ENCODE peak calls at places on chromosomes 7 and 10, in eight cellular contexts. T, Q, P, Y, U, X, Z and S are unnamed samples.

GRCh38 chr7:46162582-46162981 is 241.5 kb upstream of the IGFBP3 start:
- DNase-seq in P (peak), T (no peak), U (no peak), X (no peak), Y (no peak), Q (no peak), Z (no peak), S (no peak)

GRCh38 chr10:70679498-70679897 is 7.2 kb downstream of the ADAMTS14 start:
- DNase-seq in X (no peak), T (peak), U (no peak), Q (no peak), Y (no peak), P (peak), Z (no peak), S (peak)

GRCh38 chr7:148906707-148907498 is 22.8 kb upstream of the EZH2 start:
- DNase-seq in Y (no peak), U (no peak), P (no peak), T (no peak), Q (no peak), X (no peak), Z (no peak), S (no peak)

GRCh38 chr10:133097961-133098360 is 10.2 kb downstream of the ADGRA1 start:
- DNase-seq in X (no peak), P (no peak), U (no peak), Y (no peak), T (no peak), Z (no peak), Q (no peak), S (no peak)

GRCh38 chr7:135160098-135160857 is 10.2 kb downstream of the CYREN start:
- DNase-seq in P (peak), T (peak), Y (no peak), Z (no peak), U (no peak), Q (no peak), X (no peak), S (peak)

GRCh38 chr7:47757946-47758371 is 176.0 kb upstream of the TNS3 start:
- DNase-seq in Q (no peak), T (peak), U (no peak), Z (peak), P (peak), X (no peak), Y (peak), S (peak)

GRCh38 chr10:31315453-31315852 is 3.6 kb upstream of the ZEB1 start:
- DNase-seq in Q (no peak), U (no peak), Z (no peak), P (peak), T (peak), X (no peak), Y (no peak), S (peak)

GRCh38 chr7:8436965-8437364 is 3.6 kb downstream of the NXPH1 start:
- DNase-seq in Y (no peak), U (peak), X (peak), Z (no peak), P (no peak), Q (peak), T (no peak), S (no peak)

GRCh38 chr10:69908071-69908470 is 106.4 kb downstream of the COL13A1 start:
- DNase-seq in Z (no peak), X (no peak), T (no peak), Q (no peak), Y (no peak), P (no peak), U (no peak), S (no peak)

GRCh38 chr7:41592226-41592625 is 110.7 kb downstream of the INHBA start:
- DNase-seq in U (no peak), T (no peak), Y (no peak), Z (no peak), X (no peak), P (no peak), Q (no peak), S (no peak)

GRCh38 chr7:41592794-41593193 is 110.1 kb downstream of the INHBA start:
- DNase-seq in Z (no peak), Q (no peak), P (no peak), T (no peak), Y (no peak), X (no peak), U (no peak), S (no peak)

GRCh38 chr7:41590951-41591350 is 111.9 kb downstream of the INHBA start:
- DNase-seq in T (no peak), Q (no peak), Z (no peak), U (no peak), Y (no peak), P (no peak), X (no peak), S (no peak)
- TF ChIP-seq CTCF in T (no peak), Q (no peak), Z (no peak), U (no peak), Y (no peak), P (no peak), X (no peak), S (no peak)

GRCh38 chr10:96334888-96335526 is 23.8 kb downstream of the OPALIN start:
- DNase-seq in X (no peak), P (peak), T (peak), Q (no peak), U (no peak), Y (no peak), Z (peak), S (peak)
- TF ChIP-seq CTCF in X (peak), P (peak), T (peak), Q (peak), U (peak), Y (peak), Z (peak), S (peak)

DNA sequence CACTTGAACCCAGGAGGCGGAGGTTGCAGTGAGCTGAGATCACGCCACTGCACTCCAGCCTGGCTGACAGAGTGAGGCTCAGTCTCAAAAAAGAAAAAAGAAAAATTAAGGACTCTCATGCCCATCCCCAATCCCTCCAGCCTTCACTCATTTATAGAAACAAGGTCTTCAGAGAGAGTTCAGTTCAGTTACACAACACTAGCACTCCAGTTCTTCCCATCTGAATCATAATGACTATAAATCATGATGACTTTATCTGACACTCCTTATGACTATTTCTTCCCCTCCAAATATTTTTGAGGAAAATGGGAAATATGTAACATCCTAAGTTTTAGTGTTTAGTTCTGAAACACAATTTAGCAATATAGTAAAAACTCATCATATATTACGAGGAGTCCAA is 107.4 kb upstream of the LSM8 start:
- DNase-seq in U (no peak), T (no peak), Z (no peak), P (no peak), Y (no peak), Q (no peak), X (no peak), S (no peak)
- TF ChIP-seq CTCF in U (no peak), T (no peak), Z (no peak), P (no peak), Y (no peak), Q (no peak), X (no peak), S (no peak)

DNA sequence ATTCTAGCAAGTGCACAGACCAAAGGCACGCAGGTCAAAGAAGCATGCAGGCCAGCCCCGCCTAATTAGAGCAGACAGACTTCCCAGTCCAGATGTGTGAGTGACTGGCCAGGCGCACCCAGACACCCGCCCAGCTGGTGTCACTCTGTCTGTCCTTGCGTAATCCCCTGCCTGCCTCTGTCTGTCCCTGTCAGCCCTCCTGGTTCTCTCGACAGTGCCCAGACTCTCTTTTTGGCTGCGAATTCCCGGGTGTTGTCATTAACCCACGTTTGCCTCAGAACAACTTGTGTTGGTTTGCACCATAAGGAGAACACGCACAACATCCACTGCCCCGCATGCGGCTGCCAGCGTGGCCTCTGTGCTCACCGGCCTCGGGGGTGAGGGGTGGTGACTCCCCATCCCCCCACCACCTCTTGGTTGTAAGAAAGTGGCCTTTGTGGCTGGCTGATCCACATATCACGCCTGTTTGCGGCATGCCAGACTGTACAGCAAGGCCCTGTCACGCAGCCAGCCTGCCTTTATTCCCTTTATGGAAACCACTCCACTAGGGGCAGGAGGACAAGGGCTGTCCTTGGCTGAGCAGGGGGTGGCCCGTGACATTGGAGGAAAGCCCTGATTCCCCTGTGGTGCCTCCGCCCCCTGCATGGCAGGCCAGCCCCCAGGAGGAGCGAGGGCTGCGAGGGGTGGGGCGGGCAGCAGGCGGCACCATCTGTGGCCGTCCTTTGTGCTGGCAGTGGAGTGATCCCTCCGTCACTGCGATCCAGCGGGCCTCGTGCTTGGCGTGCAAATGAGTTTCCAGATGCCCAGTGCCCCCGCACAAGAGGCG is 72.8 kb upstream of the PPIF start:
- DNase-seq in Q (no peak), Y (peak), U (no peak), T (peak), X (no peak), Z (no peak), P (peak), S (peak)
- TF ChIP-seq CTCF in Q (no peak), Y (no peak), U (no peak), T (peak), X (no peak), Z (no peak), P (no peak), S (peak)